ENCODE peak calls at places on chromosomes 3 and 15, in six cellular contexts. C is uterus, M is hepatocyte, W is aorta, A is SJSA1, G is stomach. D is an unnamed sample.
A peak's percentile ranks its signal among the peaks of the same experiment; 100 is the strongest.

GRCh38 chr3:53196575-53197407 is 35.8 kb downstream of the PRKCD start:
- DNase-seq in A (no peak), M (peak; percentile 47), W (no peak), G (no peak), C (no peak), D (no peak)

GRCh38 chr3:23019596-23020300 is 183.4 kb upstream of the UBE2E2 start:
- DNase-seq in C (no peak), M (no peak), W (no peak), A (no peak), G (no peak), D (no peak)

GRCh38 chr15:80503319-80503952 is 99.3 kb downstream of the ARNT2 start:
- DNase-seq in A (no peak), M (no peak), W (no peak), G (no peak), C (no peak), D (no peak)

GRCh38 chr3:133965033-133965570 is 64.6 kb downstream of the SLCO2A1 start:
- DNase-seq in A (no peak), G (no peak), W (no peak), M (no peak), C (no peak), D (no peak)

GRCh38 chr15:48040166-48040817 is 80.5 kb upstream of the SLC24A5 start:
- DNase-seq in A (no peak), C (no peak), W (no peak), M (peak; percentile 57), G (no peak), D (no peak)

GRCh38 chr3:194472290-194472920 is 14.4 kb downstream of the ATP13A3 start:
- DNase-seq in C (peak; percentile 29), A (no peak), W (no peak), G (no peak), M (peak; percentile 73), D (no peak)

GRCh38 chr15:48806151-48806550 is 4.7 kb downstream of the CEP152 start:
- DNase-seq in A (no peak), C (no peak), M (no peak), G (no peak), W (no peak), D (no peak)

GRCh38 chr3:118102737-118103136 is 931.9 kb downstream of the IGSF11 start:
- DNase-seq in A (no peak), M (no peak), W (no peak), C (no peak), G (no peak), D (no peak)

GRCh38 chr3:14143826-14144225 is 19.0 kb downstream of the TMEM43 start:
- DNase-seq in W (peak; percentile 82), A (peak; percentile 80), C (peak; percentile 79), M (peak; percentile 62), G (no peak), D (peak; percentile 85)

GRCh38 chr3:114480442-114480841 is 186.6 kb downstream of the TIGIT start:
- DNase-seq in W (no peak), C (no peak), M (peak; percentile 7), A (no peak), G (no peak), D (no peak)

GRCh38 chr3:9976736-9977709 is 9.6 kb downstream of the EMC3 start:
- DNase-seq in G (peak; percentile 75), C (peak; percentile 87), A (peak; percentile 77), W (peak; percentile 80), M (peak; percentile 84), D (peak; percentile 92)

DNA sequence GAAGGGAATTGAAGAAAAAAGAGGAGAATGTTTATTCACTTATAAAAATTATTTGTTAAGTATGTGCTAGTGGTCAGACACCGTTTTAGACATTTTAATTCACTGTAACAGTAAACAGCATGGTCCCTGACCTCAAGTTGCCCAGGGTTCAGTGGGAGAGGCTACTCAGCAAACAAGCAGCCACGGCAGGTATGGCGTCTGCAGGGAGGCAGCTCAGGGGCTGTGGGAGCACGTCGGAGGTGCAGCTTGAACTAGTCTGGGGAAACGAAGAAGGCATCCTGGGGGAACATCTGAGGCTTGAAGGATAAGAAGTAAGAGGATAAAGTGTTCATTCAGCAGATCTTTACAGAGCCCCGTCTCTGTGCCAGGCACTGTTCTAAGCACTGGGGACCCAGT is 66.0 kb downstream of the CRTC3 start:
- DNase-seq in W (no peak), M (no peak), G (no peak), C (no peak), A (no peak), D (no peak)
- H3K4me3 ChIP-seq in W (no peak overlapping the region), M (no peak overlapping the region), G (no peak overlapping the region), C (no peak overlapping the region), A (no peak overlapping the region), D (no peak overlapping the region)

GRCh38 chr15:92906563-92907081 is 6.5 kb downstream of the CHD2 start:
- DNase-seq in A (no peak), C (no peak), M (peak; percentile 65), W (no peak), G (no peak), D (no peak)
- H3K4me1 ChIP-seq in A (peaks cover 73% of the 10 kb centered on the region), C (peaks cover 4% of the 10 kb centered on the region), M (peaks cover 51% of the 10 kb centered on the region), W (peaks cover 13% of the 10 kb centered on the region), G (peaks cover 85% of the 10 kb centered on the region), D (peaks cover 53% of the 10 kb centered on the region)

GRCh38 chr15:96329403-96329981 is 1.0 kb upstream of the NR2F2 start:
- DNase-seq in G (no peak), C (no peak), W (no peak), A (no peak), M (no peak), D (no peak)
- H3K4me3 ChIP-seq in G (peak overlapping the region; percentile 80), C (peak overlapping the region; percentile 69), W (peak overlapping the region; percentile 98), A (peak overlapping the region; percentile 52), M (peak overlapping the region; percentile 35), D (peak overlapping the region; percentile 92)

GRCh38 chr3:46089237-46090011 is 62.1 kb upstream of the XCR1 start:
- DNase-seq in G (peak; percentile 48), M (peak; percentile 45), W (peak; percentile 90), C (no peak), A (peak; percentile 52), D (peak; percentile 88)
- H3K4me1 ChIP-seq in G (peaks cover 16% of the 10 kb centered on the region), M (no peaks in the 10 kb centered on the region), W (no peaks in the 10 kb centered on the region), C (no peaks in the 10 kb centered on the region), A (peaks cover 9% of the 10 kb centered on the region), D (no peaks in the 10 kb centered on the region)

DNA sequence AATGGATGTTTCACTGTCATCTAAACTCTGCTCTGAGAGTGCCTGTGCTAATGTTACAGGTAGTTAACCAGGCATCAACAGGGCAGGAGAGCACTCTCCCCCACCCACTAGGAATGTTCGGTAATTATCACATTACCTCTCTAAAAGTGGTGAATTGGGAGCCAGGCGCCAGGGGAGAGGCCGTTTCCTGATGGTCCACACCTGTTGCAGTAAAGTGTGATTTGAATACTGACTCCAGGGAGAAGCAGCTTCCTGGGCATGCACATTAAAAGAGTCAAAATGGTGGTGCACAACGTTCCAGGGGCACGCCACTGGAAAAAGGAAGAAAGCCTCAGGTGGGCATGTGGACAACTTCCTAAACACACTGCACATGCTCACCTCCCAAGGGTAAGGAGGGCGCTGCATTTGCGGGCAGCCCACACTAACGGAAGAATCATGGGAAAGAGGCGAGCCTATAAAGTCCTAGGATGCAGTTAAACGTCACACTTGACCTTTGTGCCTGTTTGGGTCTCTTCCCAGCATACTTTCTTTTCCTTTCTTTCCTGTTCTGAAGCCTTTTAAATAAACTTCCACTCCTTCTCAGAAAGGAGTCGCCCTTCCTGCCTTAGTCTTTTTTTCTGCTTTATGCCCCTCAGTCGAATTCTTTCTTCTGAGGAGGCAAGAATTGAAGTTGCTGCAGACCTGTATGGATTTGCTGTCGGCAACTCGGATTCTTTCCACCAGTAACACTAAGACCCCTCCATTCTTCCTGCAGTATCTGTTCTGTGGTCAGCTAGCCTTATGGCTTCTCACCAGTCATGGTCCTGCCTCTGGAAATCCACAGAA is 28.9 kb upstream of the GPD1L start:
- DNase-seq in C (peak; percentile 18), G (no peak), M (no peak), A (no peak), W (no peak), D (no peak)
- H3K4me3 ChIP-seq in C (no peak overlapping the region), G (no peak overlapping the region), M (no peak overlapping the region), A (no peak overlapping the region), W (no peak overlapping the region), D (no peak overlapping the region)